ENCODE peak calls at places on chromosomes 11 and 22, in nine cellular contexts. I is KG1; U is Right ventricle myocardium superior; X is EH; T is kidney tubule cell; B is stimulated activated CD4-positive, alpha-beta T cell treated with anti-CD3 and anti-CD28 coated beads, Interleukin-2, amount 100 ng/mL, for 48 hours; V is ELR; C is HT1080; D is GM12865. W is an unnamed sample.

GRCh38 chr11:3207530-3208189 is 11.0 kb downstream of the MRGPRG start:
- DNase-seq in X (no peak), I (no peak), U (peak; percentile 24), T (no peak), V (no peak), C (no peak), D (no peak), B (no peak), W (peak; percentile 61)

GRCh38 chr11:119696378-119697157 is 32.4 kb downstream of the NECTIN1 start:
- DNase-seq in I (no peak), B (no peak), X (no peak), U (no peak), T (no peak), V (no peak), D (peak; percentile 24), C (no peak), W (no peak)

GRCh38 chr11:123111465-123111864 is 49.5 kb upstream of the HSPA8 start:
- DNase-seq in D (peak; percentile 54), X (peak; percentile 67), U (no peak), V (peak; percentile 77), T (peak; percentile 73), B (no peak), C (peak; percentile 59), I (peak; percentile 20), W (no peak)

GRCh38 chr11:47905358-47906059 is 57.4 kb upstream of the NUP160 start:
- DNase-seq in C (peak; percentile 95), T (no peak), V (peak; percentile 97), D (no peak), B (no peak), U (no peak), I (no peak), X (peak; percentile 77), W (no peak)

GRCh38 chr11:113664981-113665710 is 41.0 kb downstream of the TMPRSS5 start:
- DNase-seq in U (no peak), B (no peak), X (no peak), C (no peak), V (peak; percentile 31), I (no peak), T (peak; percentile 73), D (no peak), W (no peak)

GRCh38 chr11:14902650-14903350 is 10.8 kb upstream of the CYP2R1 start:
- DNase-seq in U (no peak), D (peak; percentile 15), I (no peak), T (peak; percentile 80), V (peak; percentile 49), C (peak; percentile 59), B (no peak), X (peak; percentile 80), W (no peak)

GRCh38 chr11:15185021-15185420 is 70.3 kb downstream of the INSC start:
- DNase-seq in I (no peak), C (no peak), D (no peak), B (no peak), U (no peak), V (peak; percentile 7), X (no peak), T (no peak), W (no peak)

GRCh38 chr22:39349506-39349966 is 255 bp upstream of the SYNGR1 start:
- DNase-seq in X (peak; percentile 26), U (peak; percentile 62), T (no peak), D (peak; percentile 31), C (no peak), I (no peak), B (no peak), V (peak; percentile 43), W (peak; percentile 79)

GRCh38 chr11:76173663-76174062 is 32.6 kb downstream of the WNT11 start:
- DNase-seq in V (no peak), D (no peak), X (no peak), C (peak; percentile 34), U (no peak), I (no peak), T (peak; percentile 24), B (no peak), W (no peak)

GRCh38 chr11:15716550-15716949 is 601.8 kb downstream of the INSC start:
- DNase-seq in U (no peak), X (peak; percentile 76), D (no peak), V (peak; percentile 39), B (no peak), T (peak; percentile 56), I (no peak), C (peak; percentile 72), W (no peak)

GRCh38 chr11:73152086-73152853 is 10.2 kb upstream of the FCHSD2 start:
- DNase-seq in C (no peak), I (no peak), D (peak; percentile 74), V (no peak), X (no peak), B (no peak), T (no peak), U (no peak), W (peak; percentile 76)

GRCh38 chr22:33666661-33667619 is 253.3 kb downstream of the LARGE1 start:
- DNase-seq in V (no peak), I (no peak), B (no peak), T (no peak), C (no peak), D (peak; percentile 52), X (no peak), U (no peak), W (no peak)

GRCh38 chr22:45477366-45478107 is 25.1 kb upstream of the FBLN1 start:
- DNase-seq in C (no peak), X (no peak), D (no peak), B (no peak), T (no peak), I (no peak), U (no peak), V (no peak), W (peak; percentile 31)

GRCh38 chr11:45930031-45930794 is 7.8 kb downstream of the LARGE2 start:
- DNase-seq in V (no peak), U (peak; percentile 71), T (peak; percentile 60), I (no peak), D (peak; percentile 96), X (no peak), B (no peak), C (no peak), W (peak; percentile 95)

GRCh38 chr11:128663824-128664223 is 30.0 kb upstream of the FLI1 start:
- DNase-seq in C (no peak), T (no peak), I (no peak), V (no peak), X (no peak), B (no peak), U (peak; percentile 32), D (no peak), W (no peak)

W was measured in spleen.